ENCODE peak calls at places on chromosomes 16 and 17, in seven cellular contexts. One of them, this sample, is unnamed.

GRCh38 chr17:80545499-80545826 is 825 bp downstream of the RPTOR start:
- DNase-seq in COLO829: no peak
- DNase-seq in pulmonary artery endothelial cell: no peak
- DNase-seq in stimulated activated CD8-positive, alpha-beta memory T cell treated with anti-CD3 and anti-CD28 coated beads, Interleukin-12 subunit alpha, Interleukin-12 subunit beta, amount 100 ng/mL, for 1 hour: no peak
- DNase-seq in central memory CD8-positive, alpha-beta T cell: no peak
- DNase-seq in GM18507: no peak
- DNase-seq in type B pancreatic cell: no peak
- DNase-seq in this sample: no peak

GRCh38 chr16:88744839-88745521 is 38.7 kb downstream of the CTU2 start:
- DNase-seq in COLO829: no peak
- DNase-seq in GM18507: no peak
- DNase-seq in pulmonary artery endothelial cell: no peak
- DNase-seq in stimulated activated CD8-positive, alpha-beta memory T cell treated with anti-CD3 and anti-CD28 coated beads, Interleukin-12 subunit alpha, Interleukin-12 subunit beta, amount 100 ng/mL, for 1 hour: no peak
- DNase-seq in central memory CD8-positive, alpha-beta T cell: no peak
- DNase-seq in type B pancreatic cell: no peak
- DNase-seq in this sample: no peak

GRCh38 chr16:57141822-57142631 is 43.8 kb downstream of the PSME3IP1 start:
- DNase-seq in GM18507: no peak
- DNase-seq in type B pancreatic cell: no peak
- DNase-seq in stimulated activated CD8-positive, alpha-beta memory T cell treated with anti-CD3 and anti-CD28 coated beads, Interleukin-12 subunit alpha, Interleukin-12 subunit beta, amount 100 ng/mL, for 1 hour: no peak
- DNase-seq in central memory CD8-positive, alpha-beta T cell: no peak
- DNase-seq in COLO829: no peak
- DNase-seq in pulmonary artery endothelial cell: no peak
- DNase-seq in this sample: no peak

GRCh38 chr17:48973806-48974205 is 5.4 kb upstream of the GIP start:
- DNase-seq in COLO829: no peak
- DNase-seq in central memory CD8-positive, alpha-beta T cell: no peak
- DNase-seq in type B pancreatic cell: no peak
- DNase-seq in GM18507: no peak
- DNase-seq in stimulated activated CD8-positive, alpha-beta memory T cell treated with anti-CD3 and anti-CD28 coated beads, Interleukin-12 subunit alpha, Interleukin-12 subunit beta, amount 100 ng/mL, for 1 hour: no peak
- DNase-seq in pulmonary artery endothelial cell: no peak
- DNase-seq in this sample: no peak

GRCh38 chr17:2798679-2799078 is 2.4 kb downstream of the RAP1GAP2 start:
- DNase-seq in central memory CD8-positive, alpha-beta T cell: no peak
- DNase-seq in type B pancreatic cell: no peak
- DNase-seq in stimulated activated CD8-positive, alpha-beta memory T cell treated with anti-CD3 and anti-CD28 coated beads, Interleukin-12 subunit alpha, Interleukin-12 subunit beta, amount 100 ng/mL, for 1 hour: no peak
- DNase-seq in pulmonary artery endothelial cell: no peak
- DNase-seq in COLO829: no peak
- DNase-seq in GM18507: no peak
- DNase-seq in this sample: no peak

GRCh38 chr16:3492356-3492755 is 2.9 kb downstream of the C16orf90 start:
- DNase-seq in COLO829: no peak
- DNase-seq in pulmonary artery endothelial cell: no peak
- DNase-seq in type B pancreatic cell: no peak
- DNase-seq in stimulated activated CD8-positive, alpha-beta memory T cell treated with anti-CD3 and anti-CD28 coated beads, Interleukin-12 subunit alpha, Interleukin-12 subunit beta, amount 100 ng/mL, for 1 hour: no peak
- DNase-seq in central memory CD8-positive, alpha-beta T cell: no peak
- DNase-seq in GM18507: no peak
- DNase-seq in this sample: no peak

GRCh38 chr17:78745407-78746088 is 36.5 kb downstream of the CYTH1 start:
- DNase-seq in pulmonary artery endothelial cell: no peak
- DNase-seq in type B pancreatic cell: no peak
- DNase-seq in central memory CD8-positive, alpha-beta T cell: no peak
- DNase-seq in stimulated activated CD8-positive, alpha-beta memory T cell treated with anti-CD3 and anti-CD28 coated beads, Interleukin-12 subunit alpha, Interleukin-12 subunit beta, amount 100 ng/mL, for 1 hour: peak; percentile 46
- DNase-seq in COLO829: peak; percentile 29
- DNase-seq in GM18507: no peak
- DNase-seq in this sample: peak; percentile 42

GRCh38 chr16:58614212-58614611 is 15.4 kb downstream of the CNOT1 start:
- DNase-seq in COLO829: no peak
- DNase-seq in stimulated activated CD8-positive, alpha-beta memory T cell treated with anti-CD3 and anti-CD28 coated beads, Interleukin-12 subunit alpha, Interleukin-12 subunit beta, amount 100 ng/mL, for 1 hour: no peak
- DNase-seq in GM18507: no peak
- DNase-seq in type B pancreatic cell: no peak
- DNase-seq in pulmonary artery endothelial cell: no peak
- DNase-seq in central memory CD8-positive, alpha-beta T cell: no peak
- DNase-seq in this sample: no peak

GRCh38 chr16:49855822-49856740 is at the start of gene ZNF423:
- DNase-seq in stimulated activated CD8-positive, alpha-beta memory T cell treated with anti-CD3 and anti-CD28 coated beads, Interleukin-12 subunit alpha, Interleukin-12 subunit beta, amount 100 ng/mL, for 1 hour: no peak
- DNase-seq in type B pancreatic cell: no peak
- DNase-seq in COLO829: no peak
- DNase-seq in GM18507: no peak
- DNase-seq in pulmonary artery endothelial cell: no peak
- DNase-seq in central memory CD8-positive, alpha-beta T cell: no peak
- DNase-seq in this sample: peak; percentile 59

GRCh38 chr16:14483819-14484385 is 146.2 kb downstream of the PARN start:
- DNase-seq in central memory CD8-positive, alpha-beta T cell: no peak
- DNase-seq in GM18507: no peak
- DNase-seq in stimulated activated CD8-positive, alpha-beta memory T cell treated with anti-CD3 and anti-CD28 coated beads, Interleukin-12 subunit alpha, Interleukin-12 subunit beta, amount 100 ng/mL, for 1 hour: no peak
- DNase-seq in COLO829: no peak
- DNase-seq in type B pancreatic cell: no peak
- DNase-seq in pulmonary artery endothelial cell: no peak
- DNase-seq in this sample: no peak

GRCh38 chr17:55510986-55511721 is at the start of gene SMIM36:
- DNase-seq in GM18507: no peak
- DNase-seq in type B pancreatic cell: no peak
- DNase-seq in pulmonary artery endothelial cell: no peak
- DNase-seq in central memory CD8-positive, alpha-beta T cell: no peak
- DNase-seq in COLO829: no peak
- DNase-seq in stimulated activated CD8-positive, alpha-beta memory T cell treated with anti-CD3 and anti-CD28 coated beads, Interleukin-12 subunit alpha, Interleukin-12 subunit beta, amount 100 ng/mL, for 1 hour: no peak
- DNase-seq in this sample: no peak

GRCh38 chr17:44376779-44377178 is 12.7 kb downstream of the ITGA2B start:
- DNase-seq in central memory CD8-positive, alpha-beta T cell: no peak
- DNase-seq in pulmonary artery endothelial cell: no peak
- DNase-seq in COLO829: no peak
- DNase-seq in type B pancreatic cell: no peak
- DNase-seq in GM18507: no peak
- DNase-seq in stimulated activated CD8-positive, alpha-beta memory T cell treated with anti-CD3 and anti-CD28 coated beads, Interleukin-12 subunit alpha, Interleukin-12 subunit beta, amount 100 ng/mL, for 1 hour: no peak
- DNase-seq in this sample: no peak

GRCh38 chr17:29588561-29589411 is 662 bp downstream of the GIT1 start:
- DNase-seq in type B pancreatic cell: no peak
- DNase-seq in COLO829: no peak
- DNase-seq in stimulated activated CD8-positive, alpha-beta memory T cell treated with anti-CD3 and anti-CD28 coated beads, Interleukin-12 subunit alpha, Interleukin-12 subunit beta, amount 100 ng/mL, for 1 hour: peak; percentile 15
- DNase-seq in pulmonary artery endothelial cell: no peak
- DNase-seq in central memory CD8-positive, alpha-beta T cell: peak; percentile 35
- DNase-seq in GM18507: no peak
- DNase-seq in this sample: peak; percentile 76

GRCh38 chr17:50856431-50856830 is 9.7 kb downstream of the TOB1 start:
- DNase-seq in central memory CD8-positive, alpha-beta T cell: no peak
- DNase-seq in GM18507: no peak
- DNase-seq in COLO829: no peak
- DNase-seq in type B pancreatic cell: no peak
- DNase-seq in stimulated activated CD8-positive, alpha-beta memory T cell treated with anti-CD3 and anti-CD28 coated beads, Interleukin-12 subunit alpha, Interleukin-12 subunit beta, amount 100 ng/mL, for 1 hour: no peak
- DNase-seq in pulmonary artery endothelial cell: no peak
- DNase-seq in this sample: no peak

GRCh38 chr17:410674-411401 is 58.2 kb upstream of the RPH3AL start:
- DNase-seq in COLO829: no peak
- DNase-seq in type B pancreatic cell: no peak
- DNase-seq in central memory CD8-positive, alpha-beta T cell: peak; percentile 67
- DNase-seq in stimulated activated CD8-positive, alpha-beta memory T cell treated with anti-CD3 and anti-CD28 coated beads, Interleukin-12 subunit alpha, Interleukin-12 subunit beta, amount 100 ng/mL, for 1 hour: no peak
- DNase-seq in GM18507: no peak
- DNase-seq in pulmonary artery endothelial cell: no peak
- DNase-seq in this sample: peak; percentile 43

GRCh38 chr16:27452569-27453475 is 50.8 kb downstream of the IL21R start:
- DNase-seq in GM18507: no peak
- DNase-seq in type B pancreatic cell: no peak
- DNase-seq in stimulated activated CD8-positive, alpha-beta memory T cell treated with anti-CD3 and anti-CD28 coated beads, Interleukin-12 subunit alpha, Interleukin-12 subunit beta, amount 100 ng/mL, for 1 hour: no peak
- DNase-seq in central memory CD8-positive, alpha-beta T cell: no peak
- DNase-seq in pulmonary artery endothelial cell: no peak
- DNase-seq in COLO829: no peak
- DNase-seq in this sample: no peak

GRCh38 chr16:22814330-22815105 is 556 bp downstream of the HS3ST2 start:
- DNase-seq in stimulated activated CD8-positive, alpha-beta memory T cell treated with anti-CD3 and anti-CD28 coated beads, Interleukin-12 subunit alpha, Interleukin-12 subunit beta, amount 100 ng/mL, for 1 hour: no peak
- DNase-seq in type B pancreatic cell: no peak
- DNase-seq in COLO829: no peak
- DNase-seq in central memory CD8-positive, alpha-beta T cell: no peak
- DNase-seq in GM18507: no peak
- DNase-seq in pulmonary artery endothelial cell: no peak
- DNase-seq in this sample: peak; percentile 8

GRCh38 chr17:7281074-7281952 is at the start of gene SLC2A4:
- DNase-seq in GM18507: peak; percentile 97
- DNase-seq in central memory CD8-positive, alpha-beta T cell: no peak
- DNase-seq in type B pancreatic cell: peak; percentile 98
- DNase-seq in stimulated activated CD8-positive, alpha-beta memory T cell treated with anti-CD3 and anti-CD28 coated beads, Interleukin-12 subunit alpha, Interleukin-12 subunit beta, amount 100 ng/mL, for 1 hour: peak; percentile 58
- DNase-seq in COLO829: peak; percentile 99
- DNase-seq in pulmonary artery endothelial cell: peak; percentile 71
- DNase-seq in this sample: peak; percentile 92

GRCh38 chr17:43648916-43649315 is 12.8 kb downstream of the MEOX1 start:
- DNase-seq in COLO829: no peak
- DNase-seq in stimulated activated CD8-positive, alpha-beta memory T cell treated with anti-CD3 and anti-CD28 coated beads, Interleukin-12 subunit alpha, Interleukin-12 subunit beta, amount 100 ng/mL, for 1 hour: no peak
- DNase-seq in central memory CD8-positive, alpha-beta T cell: no peak
- DNase-seq in type B pancreatic cell: no peak
- DNase-seq in pulmonary artery endothelial cell: no peak
- DNase-seq in GM18507: no peak
- DNase-seq in this sample: no peak

GRCh38 chr17:82981141-82981540 is 98.3 kb upstream of the METRNL start:
- DNase-seq in GM18507: no peak
- DNase-seq in stimulated activated CD8-positive, alpha-beta memory T cell treated with anti-CD3 and anti-CD28 coated beads, Interleukin-12 subunit alpha, Interleukin-12 subunit beta, amount 100 ng/mL, for 1 hour: no peak
- DNase-seq in central memory CD8-positive, alpha-beta T cell: no peak
- DNase-seq in type B pancreatic cell: no peak
- DNase-seq in pulmonary artery endothelial cell: no peak
- DNase-seq in COLO829: no peak
- DNase-seq in this sample: no peak

GRCh38 chr17:59427425-59427921 is 96.0 kb downstream of the YPEL2 start:
- DNase-seq in COLO829: peak; percentile 52
- DNase-seq in type B pancreatic cell: no peak
- DNase-seq in stimulated activated CD8-positive, alpha-beta memory T cell treated with anti-CD3 and anti-CD28 coated beads, Interleukin-12 subunit alpha, Interleukin-12 subunit beta, amount 100 ng/mL, for 1 hour: no peak
- DNase-seq in GM18507: no peak
- DNase-seq in central memory CD8-positive, alpha-beta T cell: no peak
- DNase-seq in pulmonary artery endothelial cell: peak; percentile 98
- DNase-seq in this sample: no peak

GRCh38 chr17:54900457-54901229 is at the start of gene TOM1L1:
- DNase-seq in pulmonary artery endothelial cell: no peak
- DNase-seq in type B pancreatic cell: peak; percentile 83
- DNase-seq in GM18507: peak; percentile 11
- DNase-seq in central memory CD8-positive, alpha-beta T cell: no peak
- DNase-seq in COLO829: peak; percentile 65
- DNase-seq in stimulated activated CD8-positive, alpha-beta memory T cell treated with anti-CD3 and anti-CD28 coated beads, Interleukin-12 subunit alpha, Interleukin-12 subunit beta, amount 100 ng/mL, for 1 hour: no peak
- DNase-seq in this sample: peak; percentile 97

GRCh38 chr16:5639531-5639930 is 541.9 kb upstream of the EEF2KMT start:
- DNase-seq in stimulated activated CD8-positive, alpha-beta memory T cell treated with anti-CD3 and anti-CD28 coated beads, Interleukin-12 subunit alpha, Interleukin-12 subunit beta, amount 100 ng/mL, for 1 hour: no peak
- DNase-seq in type B pancreatic cell: no peak
- DNase-seq in central memory CD8-positive, alpha-beta T cell: no peak
- DNase-seq in GM18507: no peak
- DNase-seq in COLO829: no peak
- DNase-seq in pulmonary artery endothelial cell: no peak
- DNase-seq in this sample: no peak

GRCh38 chr16:64543401-64543800 is 578.5 kb downstream of the CDH11 start:
- DNase-seq in stimulated activated CD8-positive, alpha-beta memory T cell treated with anti-CD3 and anti-CD28 coated beads, Interleukin-12 subunit alpha, Interleukin-12 subunit beta, amount 100 ng/mL, for 1 hour: no peak
- DNase-seq in GM18507: no peak
- DNase-seq in type B pancreatic cell: no peak
- DNase-seq in pulmonary artery endothelial cell: no peak
- DNase-seq in COLO829: no peak
- DNase-seq in central memory CD8-positive, alpha-beta T cell: no peak
- DNase-seq in this sample: no peak

GRCh38 chr16:68784226-68784625 is 47.1 kb downstream of the CDH1 start:
- DNase-seq in stimulated activated CD8-positive, alpha-beta memory T cell treated with anti-CD3 and anti-CD28 coated beads, Interleukin-12 subunit alpha, Interleukin-12 subunit beta, amount 100 ng/mL, for 1 hour: no peak
- DNase-seq in central memory CD8-positive, alpha-beta T cell: no peak
- DNase-seq in GM18507: no peak
- DNase-seq in type B pancreatic cell: no peak
- DNase-seq in pulmonary artery endothelial cell: no peak
- DNase-seq in COLO829: no peak
- DNase-seq in this sample: no peak

This sample was measured in NCI-H69.